ENCODE peak calls at places on chromosomes 13 and 19, in eight cellular contexts. H, L, C, Q, E, I, G and B are unnamed samples.

GRCh38 chr19:3494051-3494450 is 6.4 kb downstream of the DOHH start:
- DNase-seq in H (no peak), L (peak; percentile 67), C (no peak), Q (no peak), E (peak; percentile 82), I (no peak), G (no peak), B (peak; percentile 90)

GRCh38 chr13:108960006-108960405 is 330.6 kb downstream of the MYO16 start:
- DNase-seq in H (no peak), L (no peak), C (no peak), Q (no peak), E (no peak), I (no peak), G (no peak), B (no peak)

GRCh38 chr19:36421749-36422481 is 3.5 kb upstream of the ZFP82 start:
- DNase-seq in H (no peak), L (no peak), C (no peak), Q (peak; percentile 6), E (no peak), I (no peak), G (no peak), B (no peak)

GRCh38 chr13:49649963-49650312 is 21.6 kb downstream of the ARL11 start:
- DNase-seq in H (no peak), L (no peak), C (no peak), Q (no peak), E (no peak), I (no peak), G (no peak), B (no peak)

GRCh38 chr13:112619730-112620639 is 32.0 kb upstream of the TUBGCP3 start:
- DNase-seq in H (peak; percentile 93), L (no peak), C (no peak), Q (no peak), E (no peak), I (peak; percentile 100), G (peak; percentile 95), B (no peak)

GRCh38 chr13:113366031-113366588 is 2.2 kb upstream of the GRTP1 start:
- DNase-seq in H (no peak), L (no peak), C (no peak), Q (no peak), E (no peak), I (no peak), G (no peak), B (no peak)

GRCh38 chr13:110629735-110630134 is 14.4 kb downstream of the NAXD start:
- DNase-seq in H (no peak), L (no peak), C (no peak), Q (no peak), E (no peak), I (no peak), G (no peak), B (no peak)

GRCh38 chr19:3372413-3372812 is 6.0 kb downstream of the NFIC start:
- DNase-seq in H (no peak), L (no peak), C (no peak), Q (no peak), E (no peak), I (no peak), G (no peak), B (no peak)

GRCh38 chr19:2033825-2034159 is 17.3 kb downstream of the MKNK2 start:
- DNase-seq in H (no peak), L (no peak), C (no peak), Q (no peak), E (no peak), I (no peak), G (no peak), B (no peak)

GRCh38 chr19:8609210-8610040 is 1.1 kb downstream of the ADAMTS10 start:
- DNase-seq in H (no peak), L (peak; percentile 54), C (peak; percentile 39), Q (no peak), E (peak; percentile 71), I (no peak), G (no peak), B (peak; percentile 58)